ENCODE peak calls at places on chromosomes 13 and 19, in four cellular contexts. H is cardiac muscle cell, Z is osteoblast, F is brain microvascular endothelial cell. J is an unnamed sample.
A peak's percentile ranks its signal among the peaks of the same experiment; 100 is the strongest.

GRCh38 chr19:10535613-10536012 is 8.1 kb upstream of the ATG4D start:
- DNase-seq in Z (no peak), F (no peak), H (no peak), J (no peak)

GRCh38 chr13:105474983-105475382 is 1060.5 kb downstream of the EFNB2 start:
- DNase-seq in H (peak; percentile 7), Z (no peak), F (no peak), J (peak; percentile 14)

GRCh38 chr19:1400281-1401137 is 833 bp downstream of the GAMT start:
- DNase-seq in H (peak; percentile 80), F (no peak), Z (peak; percentile 96), J (peak; percentile 86)

GRCh38 chr19:40803857-40804782 is 5.1 kb downstream of the EGLN2 start:
- DNase-seq in F (no peak), H (no peak), Z (peak; percentile 53), J (peak; percentile 39)

GRCh38 chr19:30161770-30162169 is 210.4 kb upstream of the ZNF536 start:
- DNase-seq in Z (no peak), H (no peak), F (no peak), J (no peak)

GRCh38 chr19:10320602-10321416 is 5.0 kb upstream of the FDX2 start:
- DNase-seq in Z (peak; percentile 71), F (no peak), H (no peak), J (peak; percentile 71)

GRCh38 chr19:33032218-33032781 is 32.4 kb downstream of the RHPN2 start:
- DNase-seq in Z (peak; percentile 48), F (no peak), H (no peak), J (peak; percentile 70)

GRCh38 chr13:28412981-28413380 is 81.9 kb downstream of the FLT1 start:
- DNase-seq in H (no peak), Z (no peak), F (no peak), J (no peak)

GRCh38 chr13:99955747-99956472 is 15.7 kb downstream of the ZIC5 start:
- DNase-seq in Z (peak; percentile 73), F (peak; percentile 16), H (peak; percentile 24), J (peak; percentile 72)

GRCh38 chr13:93525087-93525486 is 298.5 kb downstream of the GPC6 start:
- DNase-seq in Z (no peak), F (no peak), H (no peak), J (no peak)

GRCh38 chr19:51571599-51571998 is 516 bp downstream of the ZNF175 start:
- DNase-seq in F (no peak), Z (no peak), H (no peak), J (no peak)

GRCh38 chr13:51154029-51154555 is 43.0 kb upstream of the C13orf42 start:
- DNase-seq in Z (no peak), H (no peak), F (peak; percentile 33), J (no peak)

DNA sequence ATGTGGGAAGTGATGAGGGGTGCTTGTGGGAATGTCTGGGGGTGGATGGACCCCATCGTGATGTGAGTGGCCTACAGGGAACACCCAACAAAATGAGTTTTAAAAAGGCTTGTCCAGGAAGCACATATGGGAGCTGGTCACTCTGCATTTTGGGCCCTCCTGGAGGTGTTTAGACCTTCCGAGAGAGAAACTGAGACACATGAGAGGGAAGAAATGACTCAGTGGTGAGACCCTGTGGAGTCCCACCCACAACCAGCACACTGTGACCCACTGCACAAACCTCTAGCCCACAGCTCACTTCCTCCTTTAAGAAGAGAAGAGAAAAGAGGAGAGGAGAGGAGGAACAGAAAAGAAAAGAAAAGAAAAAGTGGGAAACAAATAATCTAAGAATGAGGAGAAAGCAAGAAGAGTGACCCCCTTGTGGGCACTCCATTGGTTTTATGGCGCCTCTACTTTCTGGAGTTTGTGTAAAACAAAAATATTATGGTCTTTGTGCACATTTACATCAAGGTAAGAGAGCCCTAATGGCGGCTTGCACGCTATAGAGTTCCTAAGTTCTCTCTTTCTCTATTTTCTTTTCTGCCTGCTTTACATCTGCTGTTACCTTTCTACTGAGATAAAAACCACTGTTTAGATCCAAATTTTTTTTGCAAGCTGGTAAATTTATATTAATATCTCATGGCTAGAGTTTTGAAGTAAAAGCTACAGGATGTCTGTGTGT is 13.3 kb upstream of the LILRB1 start:
- DNase-seq in H (no peak), Z (no peak), F (no peak), J (no peak)
- H3K4me3 ChIP-seq in H (no peak overlapping the region), Z (no peak overlapping the region), F (no peak overlapping the region), J (no peak overlapping the region)

DNA sequence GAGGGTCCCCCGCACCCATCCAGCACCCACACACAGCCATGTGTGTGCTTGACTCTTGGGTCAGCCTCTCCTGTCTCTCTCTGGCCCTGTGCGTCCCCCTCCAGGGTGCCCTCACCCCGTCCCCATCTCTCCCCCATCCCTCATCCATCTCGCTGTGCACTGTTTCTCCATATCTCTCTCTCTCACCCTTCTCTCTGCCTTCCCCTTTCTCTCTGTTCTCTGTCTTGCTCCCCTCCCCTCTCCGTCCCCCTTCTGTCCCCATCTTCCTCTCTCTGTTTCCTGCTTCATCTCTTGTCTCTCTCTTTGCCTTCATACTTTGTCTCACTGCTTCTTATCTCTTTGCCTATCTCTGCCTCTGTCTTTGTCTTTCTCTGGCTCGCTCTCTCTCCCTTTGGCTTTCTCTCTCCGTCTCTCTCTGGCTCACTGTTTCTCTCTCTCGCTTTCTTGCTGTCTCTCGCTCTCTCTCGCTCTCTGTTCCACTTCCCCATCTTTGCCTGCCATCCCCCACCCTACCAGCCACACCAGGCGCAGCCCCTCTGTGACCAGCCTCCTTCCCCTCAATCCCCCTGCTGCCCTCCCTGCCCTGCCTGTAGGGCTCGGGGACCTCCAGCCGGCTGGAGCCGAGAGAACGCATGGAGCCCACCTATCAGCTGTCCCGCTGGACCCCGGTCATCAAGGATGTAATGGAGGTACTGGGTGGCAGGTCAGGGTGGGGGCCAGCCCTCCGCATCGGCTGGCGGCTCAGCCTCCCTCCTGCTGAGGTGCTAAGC is 8.9 kb downstream of the STXBP2 start:
- DNase-seq in Z (peak; percentile 81), F (no peak), H (no peak), J (no peak)
- H3K4me3 ChIP-seq in Z (no peak overlapping the region), F (no peak overlapping the region), H (no peak overlapping the region), J (no peak overlapping the region)

DNA sequence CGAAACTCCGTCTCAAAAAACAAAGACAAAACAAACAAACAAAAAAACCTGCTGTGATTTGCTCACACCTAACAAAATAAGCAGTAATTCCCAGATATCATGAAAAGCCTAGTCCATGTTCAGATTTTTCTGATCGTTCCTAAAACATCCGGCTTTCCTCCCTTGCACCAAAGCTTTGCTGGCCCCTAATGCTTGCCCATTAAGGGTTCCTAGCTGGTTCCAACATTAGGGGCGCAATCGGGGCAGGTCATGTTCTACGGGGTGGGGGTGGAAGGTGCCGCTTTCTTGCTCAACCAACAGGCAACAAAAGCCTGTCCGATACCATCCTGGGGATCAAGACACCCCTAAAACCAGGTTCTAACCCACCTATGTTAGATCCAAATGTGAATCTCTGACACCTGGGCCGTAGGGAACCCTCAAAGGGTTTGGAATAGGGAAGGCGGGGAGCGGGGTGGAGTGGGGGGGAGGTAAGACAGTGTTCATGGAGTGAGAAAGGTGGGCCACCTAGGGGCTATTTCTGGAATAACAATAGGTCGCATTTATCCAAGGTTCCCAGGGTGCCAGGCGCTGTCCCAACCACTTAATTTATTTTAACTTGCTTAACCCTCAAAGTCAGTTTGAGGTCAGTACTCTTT is 25.3 kb upstream of the FXYD3 start:
- DNase-seq in Z (peak; percentile 96), F (peak; percentile 49), H (peak; percentile 77), J (peak; percentile 94)
- H3K4me3 ChIP-seq in Z (peak overlapping the region; percentile 35), F (no peak overlapping the region), H (no peak overlapping the region), J (peak overlapping the region; percentile 4)

GRCh38 chr13:83881031-83881727 is 1.1 kb downstream of the SLITRK1 start:
- DNase-seq in F (no peak), H (no peak), Z (peak; percentile 45), J (no peak)

GRCh38 chr13:83884141-83884540 is 1.9 kb upstream of the SLITRK1 start:
- DNase-seq in F (no peak), Z (no peak), H (no peak), J (no peak)

GRCh38 chr13:83881917-83882625 is at the start of gene SLITRK1:
- DNase-seq in H (peak; percentile 91), F (peak; percentile 41), Z (peak; percentile 58), J (peak; percentile 59)

GRCh38 chr13:83883061-83883523 is 818 bp upstream of the SLITRK1 start:
- DNase-seq in Z (no peak), H (no peak), F (no peak), J (peak; percentile 21)

GRCh38 chr13:83882626-83882959 is 319 bp upstream of the SLITRK1 start:
- DNase-seq in F (no peak), Z (no peak), H (no peak), J (no peak)
- H3K4me3 ChIP-seq in F (peak overlapping the region; percentile 47), Z (peak overlapping the region; percentile 57), H (no peak overlapping the region), J (peak overlapping the region; percentile 49)

GRCh38 chr13:24271231-24271610 is 38.2 kb upstream of the C1QTNF9 start:
- DNase-seq in Z (no peak), F (no peak), H (no peak), J (no peak)
- H3K4me3 ChIP-seq in Z (peak overlapping the region; percentile 73), F (peak overlapping the region; percentile 53), H (no peak overlapping the region), J (no peak overlapping the region)